ENCODE peak calls at places on chromosomes 16 and 17, in ten cellular contexts. U is cardiac muscle cell; W is iris pigment epithelial cell; J is NCI-H1417; K is NCI-H524; N is activated T-cell treated with anti-CD3 and anti-CD28 coated beads, Interleukin-2, amount 50 U/mL, for 72 hours; M is Right ventricle myocardium superior; D is left ventricle myocardium inferior; Q is stomach; G is Calu3. E is an unnamed sample.

GRCh38 chr17:73191443-73192218 is 1.2 kb upstream of the COG1 start:
- DNase-seq in Q (peak), N (peak), U (peak), W (peak), M (peak), K (peak), G (peak), J (peak), D (peak), E (peak)

GRCh38 chr16:7983671-7984070 is 606.6 kb downstream of the TMEM114 start:
- DNase-seq in N (no peak), J (no peak), U (no peak), K (no peak), Q (no peak), W (no peak), M (no peak), G (no peak), D (no peak), E (no peak)

GRCh38 chr17:862584-862983 is 80.4 kb downstream of the MRM3 start:
- DNase-seq in Q (no peak), N (no peak), K (no peak), G (no peak), U (no peak), M (no peak), W (no peak), D (no peak), J (no peak), E (no peak)

GRCh38 chr17:40922239-40922638 is 15.2 kb downstream of the KRT23 start:
- DNase-seq in U (peak), J (no peak), K (no peak), D (no peak), N (no peak), Q (peak), W (peak), M (no peak), G (peak), E (no peak)

GRCh38 chr17:6100891-6101290 is 30.7 kb downstream of the WSCD1 start:
- DNase-seq in D (no peak), M (no peak), Q (no peak), W (no peak), G (no peak), N (no peak), U (no peak), J (no peak), K (no peak), E (no peak)

GRCh38 chr16:68229431-68230175 is 6.3 kb downstream of the ESRP2 start:
- DNase-seq in N (peak), G (peak), K (peak), D (no peak), J (peak), Q (peak), M (no peak), W (peak), U (peak), E (no peak)

GRCh38 chr17:45364531-45365390 is 47.9 kb upstream of the MAP3K14 start:
- DNase-seq in U (peak), M (no peak), D (no peak), J (peak), N (no peak), G (no peak), Q (no peak), K (peak), W (peak), E (no peak)

GRCh38 chr16:12228607-12229499 is 252.3 kb downstream of the SNX29 start:
- DNase-seq in J (peak), Q (no peak), N (peak), K (peak), U (peak), D (peak), W (peak), G (peak), M (peak), E (peak)

GRCh38 chr16:50696575-50697420 is 3.4 kb downstream of the NOD2 start:
- DNase-seq in W (peak), Q (peak), G (peak), J (no peak), M (peak), K (no peak), N (peak), U (peak), D (peak), E (peak)

GRCh38 chr17:69066482-69066881 is 5.8 kb upstream of the ABCA9 start:
- DNase-seq in U (no peak), W (no peak), N (no peak), J (no peak), K (peak), G (no peak), Q (no peak), D (no peak), M (no peak), E (no peak)

GRCh38 chr17:82831818-82832200 is 8.0 kb downstream of the ZNF750 start:
- DNase-seq in G (no peak), U (no peak), M (peak), Q (no peak), J (no peak), K (no peak), N (no peak), W (no peak), D (no peak), E (no peak)

GRCh38 chr17:46025510-46025909 is 26.5 kb downstream of the STH start:
- DNase-seq in G (no peak), W (no peak), Q (no peak), M (no peak), D (no peak), N (no peak), K (no peak), U (no peak), J (no peak), E (no peak)

GRCh38 chr17:73822371-73822770 is 178.1 kb upstream of the SDK2 start:
- DNase-seq in U (no peak), N (no peak), J (no peak), D (no peak), Q (no peak), G (no peak), K (no peak), M (no peak), W (no peak), E (no peak)

GRCh38 chr17:67449885-67450755 is 73.0 kb downstream of the PITPNC1 start:
- DNase-seq in N (no peak), M (no peak), Q (no peak), D (no peak), W (no peak), G (no peak), U (no peak), K (no peak), J (no peak), E (no peak)

GRCh38 chr17:81553018-81553615 is 964 bp upstream of the FAAP100 start:
- DNase-seq in K (peak), G (peak), M (peak), J (peak), D (peak), N (peak), W (peak), Q (peak), U (peak), E (peak)

GRCh38 chr16:3021449-3022207 is 1.5 kb downstream of the TNFRSF12A start:
- DNase-seq in N (peak), J (peak), U (peak), W (peak), K (peak), M (peak), D (peak), Q (peak), G (peak), E (peak)

GRCh38 chr17:59365383-59365981 is 34.0 kb downstream of the YPEL2 start:
- DNase-seq in N (peak), W (peak), M (no peak), J (peak), G (no peak), Q (no peak), D (no peak), U (no peak), K (peak), E (no peak)

GRCh38 chr16:10181196-10182162 is 749 bp downstream of the GRIN2A start:
- DNase-seq in W (peak), K (peak), N (peak), G (peak), J (peak), M (peak), D (peak), Q (peak), U (peak), E (peak)

GRCh38 chr17:48555183-48555615 is 10.3 kb upstream of the HOXB2 start:
- DNase-seq in J (peak), K (peak), D (no peak), Q (no peak), N (no peak), G (no peak), U (peak), M (no peak), W (peak), E (no peak)

GRCh38 chr16:15829460-15829859 is 27.4 kb downstream of the MYH11 start:
- DNase-seq in D (peak), N (no peak), U (peak), M (peak), Q (peak), K (no peak), W (no peak), J (no peak), G (no peak), E (peak)

GRCh38 chr17:64384253-64385186 is 6.1 kb downstream of the PECAM1 start:
- DNase-seq in Q (peak), K (no peak), M (peak), W (peak), N (no peak), J (no peak), D (no peak), G (no peak), U (no peak), E (no peak)

GRCh38 chr16:30910427-30911029 is 12.8 kb upstream of the FBXL19 start:
- DNase-seq in Q (no peak), D (no peak), G (no peak), M (no peak), K (no peak), N (no peak), U (no peak), J (no peak), W (no peak), E (no peak)

GRCh38 chr16:27520982-27521673 is 28.6 kb downstream of the GTF3C1 start:
- DNase-seq in N (no peak), D (peak), M (peak), K (no peak), G (no peak), J (no peak), U (peak), Q (no peak), W (peak), E (no peak)

GRCh38 chr16:66552288-66553143 is at the start of gene CKLF:
- DNase-seq in N (peak), J (peak), U (peak), D (peak), K (peak), W (peak), Q (peak), G (peak), M (peak), E (peak)

GRCh38 chr17:70868134-70868533 is 698.8 kb downstream of the KCNJ2 start:
- DNase-seq in D (no peak), M (no peak), W (no peak), Q (no peak), K (no peak), G (no peak), J (no peak), N (no peak), U (no peak), E (no peak)

GRCh38 chr16:59543641-59544040 is 809.5 kb upstream of the GOT2 start:
- DNase-seq in Q (no peak), U (no peak), N (no peak), J (no peak), K (no peak), M (no peak), G (no peak), W (peak), D (no peak), E (no peak)

GRCh38 chr17:66676421-66676820 is 158.5 kb upstream of the CACNG5 start:
- DNase-seq in K (no peak), G (peak), W (no peak), U (no peak), Q (peak), D (no peak), N (no peak), M (no peak), J (no peak), E (peak)

E was measured in colonic mucosa.